ENCODE peak calls at places on chromosomes 6 and 20, in seven cellular contexts. Q, M, B, F, S, G and P are unnamed samples.

GRCh38 chr6:30100585-30101422 is 12.1 kb downstream of the TRIM31 start:
- DNase-seq in Q (peak), M (no peak), B (peak), F (no peak), S (no peak), G (peak), P (no peak)

GRCh38 chr6:111692327-111693164 is 86.9 kb upstream of the TRAF3IP2 start:
- DNase-seq in Q (no peak), M (no peak), B (peak), F (no peak), S (peak), G (no peak), P (no peak)

GRCh38 chr6:160130729-160131484 is 9.3 kb downstream of the SLC22A1 start:
- DNase-seq in Q (no peak), M (no peak), B (no peak), F (no peak), S (no peak), G (no peak), P (no peak)

GRCh38 chr20:11170565-11170964 is 496.8 kb upstream of the JAG1 start:
- DNase-seq in Q (no peak), M (no peak), B (no peak), F (no peak), S (no peak), G (no peak), P (no peak)

GRCh38 chr6:132130530-132131298 is 179.5 kb upstream of the CCN2 start:
- DNase-seq in Q (peak), M (no peak), B (peak), F (no peak), S (no peak), G (no peak), P (no peak)

GRCh38 chr6:97712751-97713150 is 429.7 kb upstream of the MMS22L start:
- DNase-seq in Q (no peak), M (no peak), B (no peak), F (no peak), S (no peak), G (no peak), P (no peak)

GRCh38 chr6:15317934-15318902 is 72.3 kb downstream of the JARID2 start:
- DNase-seq in Q (no peak), M (no peak), B (no peak), F (no peak), S (no peak), G (no peak), P (no peak)

GRCh38 chr20:2093200-2093781 is 8.3 kb upstream of the STK35 start:
- DNase-seq in Q (peak), M (no peak), B (no peak), F (peak), S (peak), G (peak), P (peak)

GRCh38 chr20:25053207-25054132 is 4.5 kb downstream of the ACSS1 start:
- DNase-seq in Q (no peak), M (no peak), B (peak), F (no peak), S (no peak), G (no peak), P (no peak)

GRCh38 chr6:70839286-70840266 is 117.3 kb downstream of the B3GAT2 start:
- DNase-seq in Q (no peak), M (no peak), B (no peak), F (no peak), S (no peak), G (no peak), P (no peak)

GRCh38 chr6:11902527-11902926 is 109.6 kb upstream of the HIVEP1 start:
- DNase-seq in Q (no peak), M (no peak), B (no peak), F (no peak), S (no peak), G (no peak), P (no peak)

GRCh38 chr20:51731771-51732453 is 36.3 kb downstream of the ATP9A start:
- DNase-seq in Q (no peak), M (no peak), B (no peak), F (no peak), S (no peak), G (no peak), P (no peak)

GRCh38 chr6:4459032-4459431 is 317.2 kb upstream of the CDYL start:
- DNase-seq in Q (no peak), M (no peak), B (no peak), F (no peak), S (no peak), G (no peak), P (no peak)

GRCh38 chr6:53654745-53655240 is 10.8 kb downstream of the KLHL31 start:
- DNase-seq in Q (no peak), M (no peak), B (no peak), F (no peak), S (no peak), G (no peak), P (no peak)

GRCh38 chr6:43923376-43924221 is 153.6 kb downstream of the VEGFA start:
- DNase-seq in Q (no peak), M (no peak), B (no peak), F (no peak), S (peak), G (no peak), P (no peak)

GRCh38 chr6:12485226-12485764 is 195.1 kb downstream of the EDN1 start:
- DNase-seq in Q (no peak), M (no peak), B (no peak), F (no peak), S (no peak), G (no peak), P (no peak)